ENCODE peak calls at places on chromosomes 12 and 14, in five cellular contexts. P is left lung, S is Peyer's patch, C is kidney epithelial cell, Q is cardiac fibroblast. W is an unnamed sample.

GRCh38 chr14:73870525-73871235 is 16.0 kb upstream of the ZNF410 start:
- DNase-seq in C (no peak), S (no peak), Q (no peak), P (no peak), W (no peak)

GRCh38 chr12:56128669-56129209 is 672 bp downstream of the ESYT1 start:
- DNase-seq in P (no peak), C (no peak), S (peak; percentile 58), Q (peak; percentile 20), W (no peak)

GRCh38 chr12:100268835-100269564 is 2.0 kb downstream of the SCYL2 start:
- DNase-seq in Q (peak; percentile 30), C (no peak), S (no peak), P (no peak), W (no peak)

GRCh38 chr14:32252030-32252670 is 49.1 kb upstream of the RNU6-8 start:
- DNase-seq in S (no peak), C (peak; percentile 32), Q (peak; percentile 86), P (no peak), W (peak; percentile 79)

GRCh38 chr14:68951051-68951797 is 27.9 kb downstream of the ACTN1 start:
- DNase-seq in P (peak; percentile 91), C (peak; percentile 87), S (peak; percentile 80), Q (peak; percentile 99), W (peak; percentile 60)

GRCh38 chr12:25001311-25001710 is 52.4 kb upstream of the BCAT1 start:
- DNase-seq in P (no peak), C (no peak), S (no peak), Q (no peak), W (no peak)

GRCh38 chr12:53222170-53223005 is 9.6 kb downstream of the RARG start:
- DNase-seq in S (no peak), P (no peak), Q (no peak), C (no peak), W (no peak)

GRCh38 chr12:12487490-12487889 is 75.2 kb downstream of the DUSP16 start:
- DNase-seq in S (no peak), Q (no peak), C (no peak), P (no peak), W (no peak)

GRCh38 chr14:37565550-37565949 is 29.5 kb downstream of the FOXA1 start:
- DNase-seq in C (no peak), S (no peak), Q (no peak), P (no peak), W (no peak)

GRCh38 chr14:84770030-84770429 is 759.9 kb upstream of the FLRT2 start:
- DNase-seq in S (no peak), P (no peak), Q (no peak), C (no peak), W (no peak)

GRCh38 chr14:34539407-34540180 is at the start of gene EAPP:
- DNase-seq in C (peak; percentile 89), S (peak; percentile 98), P (peak; percentile 100), Q (peak; percentile 98), W (peak; percentile 91)

GRCh38 chr14:89377544-89377943 is 39.5 kb downstream of the FOXN3 start:
- DNase-seq in C (no peak), P (no peak), S (no peak), Q (no peak), W (no peak)

GRCh38 chr12:20370001-20370381 is 1.7 kb downstream of the PDE3A start:
- DNase-seq in C (no peak), S (no peak), P (peak; percentile 57), Q (peak; percentile 45), W (no peak)

GRCh38 chr14:32404784-32405573 is 75.9 kb downstream of the AKAP6 start:
- DNase-seq in S (no peak), Q (no peak), C (no peak), P (no peak), W (no peak)

GRCh38 chr14:89185919-89186849 is 230.8 kb downstream of the FOXN3 start:
- DNase-seq in Q (peak; percentile 85), P (no peak), S (peak; percentile 75), C (no peak), W (no peak)

GRCh38 chr14:87131879-87132278 is 861.1 kb downstream of the GALC start:
- DNase-seq in Q (peak; percentile 1), P (no peak), S (no peak), C (peak; percentile 80), W (no peak)

GRCh38 chr12:127984386-127985055 is 282.4 kb upstream of the TMEM132C start:
- DNase-seq in S (no peak), C (no peak), P (no peak), Q (no peak), W (no peak)

GRCh38 chr12:127991408-127991940 is 275.5 kb upstream of the TMEM132C start:
- DNase-seq in Q (no peak), P (no peak), S (no peak), C (no peak), W (no peak)

DNA sequence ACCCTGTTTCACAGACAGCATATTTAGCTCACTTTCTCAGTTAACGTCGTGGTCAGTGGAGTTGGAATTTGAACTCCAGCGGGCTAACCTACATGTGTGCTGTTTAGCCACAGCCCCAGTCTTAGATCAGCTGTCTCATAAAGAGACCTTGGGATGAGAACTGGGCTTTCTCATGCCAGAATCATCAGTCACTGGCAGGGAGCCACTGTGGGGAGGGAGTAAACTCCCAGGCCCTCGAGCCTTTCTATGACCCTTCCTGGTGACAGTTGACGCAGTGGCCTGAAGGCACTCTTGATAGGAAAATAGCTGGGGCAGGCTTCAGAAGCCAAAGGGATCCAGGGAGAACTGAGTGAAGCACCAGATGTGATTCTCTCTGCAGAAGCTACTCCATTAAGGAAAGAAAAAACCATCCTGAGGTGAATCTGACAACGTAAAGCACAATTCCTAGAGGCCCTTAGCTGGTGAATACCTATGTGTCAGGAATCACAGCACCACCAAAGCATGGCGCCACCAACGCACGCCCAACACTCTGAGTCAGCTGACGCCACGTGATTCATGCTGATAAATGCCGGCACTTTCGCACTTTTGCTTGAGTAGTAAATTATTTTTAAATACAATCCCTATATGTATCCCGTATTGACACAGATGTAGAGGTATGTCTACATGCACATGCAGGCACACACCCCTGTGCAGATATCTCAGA is 279.6 kb upstream of the TMEM132C start:
- DNase-seq in P (no peak), C (no peak), S (no peak), Q (no peak), W (no peak)
- H3K4me3 ChIP-seq in P (no peak overlapping the region), C (no peak overlapping the region), S (no peak overlapping the region), Q (no peak overlapping the region), W (no peak overlapping the region)

GRCh38 chr12:127677537-127678131 is 589.3 kb upstream of the TMEM132C start:
- DNase-seq in C (peak; percentile 26), Q (peak; percentile 82), P (no peak), S (peak; percentile 67), W (peak; percentile 73)
- TF ChIP-seq CTCF in C (peak; percentile 71), Q (peak; percentile 69), P (peak; percentile 69), S (peak; percentile 69), W (peak; percentile 81)

GRCh38 chr12:116881867-116882507 is 746 bp upstream of the HRK start:
- DNase-seq in P (no peak), C (no peak), S (no peak), Q (no peak), W (no peak)

GRCh38 chr12:116882742-116883141 is 1.5 kb upstream of the HRK start:
- DNase-seq in C (no peak), P (no peak), S (no peak), Q (peak; percentile 77), W (peak; percentile 8)

GRCh38 chr12:116880817-116881324 is 370 bp downstream of the HRK start:
- DNase-seq in Q (no peak), P (peak; percentile 82), S (no peak), C (no peak), W (no peak)

GRCh38 chr12:116880213-116880816 is 926 bp downstream of the HRK start:
- DNase-seq in Q (peak; percentile 58), C (no peak), P (no peak), S (no peak), W (no peak)

GRCh38 chr12:116881325-116881866 is at the start of gene HRK:
- DNase-seq in P (no peak), Q (no peak), S (no peak), C (no peak), W (no peak)
- H3K4me3 ChIP-seq in P (no peak within 1 kb of the TSS), Q (peak within 1 kb of the TSS; percentile 32), S (peak within 1 kb of the TSS; percentile 36), C (peak within 1 kb of the TSS; percentile 17), W (peak within 1 kb of the TSS; percentile 19)

GRCh38 chr12:6376079-6376941 is 947 bp upstream of the SCNN1A start:
- DNase-seq in C (peak; percentile 31), S (peak; percentile 72), P (peak; percentile 89), Q (peak; percentile 69), W (no peak)
- TF ChIP-seq CTCF in C (peak; percentile 74), S (peak; percentile 45), P (peak; percentile 32), Q (peak; percentile 45), W (peak; percentile 40)

W was measured in astrocyte of the cerebellum.